ENCODE peak calls at places on chromosomes 12 and 14, in nine cellular contexts. D is NCI-H748 treated with DMSO at 0.1 percent for 48 hours; N is neural progenitor cell; P is CD8-positive, alpha-beta T cell; Y is osteocyte; I is activated CD4-positive, CD25-positive, alpha-beta regulatory T cell; S is GM12891; Q is ELR; O is astrocyte of the spinal cord. A is an unnamed sample.

GRCh38 chr12:121697093-121697698 is 15.4 kb upstream of the TMEM120B start:
- DNase-seq in D (peak; percentile 63), N (peak; percentile 76), P (no peak), Y (no peak), I (no peak), S (peak; percentile 26), Q (peak; percentile 75), O (peak; percentile 63), A (no peak)

GRCh38 chr12:65998031-65998430 is 132.5 kb downstream of the LLPH start:
- DNase-seq in D (no peak), N (no peak), P (no peak), Y (no peak), I (no peak), S (no peak), Q (no peak), O (no peak), A (no peak)

GRCh38 chr14:57382283-57382682 is 8.1 kb upstream of the NAA30 start:
- DNase-seq in D (no peak), N (no peak), P (no peak), Y (no peak), I (no peak), S (no peak), Q (peak; percentile 95), O (peak; percentile 69), A (no peak)

GRCh38 chr14:89284368-89285058 is 132.5 kb downstream of the FOXN3 start:
- DNase-seq in D (no peak), N (no peak), P (no peak), Y (no peak), I (no peak), S (no peak), Q (no peak), O (peak; percentile 82), A (no peak)

GRCh38 chr12:22691319-22691718 is 66.3 kb downstream of the ETNK1 start:
- DNase-seq in D (no peak), N (no peak), P (no peak), Y (no peak), I (no peak), S (no peak), Q (no peak), O (no peak), A (no peak)

GRCh38 chr12:80512781-80513180 is 68.7 kb downstream of the PTPRQ start:
- DNase-seq in D (no peak), N (no peak), P (no peak), Y (no peak), I (no peak), S (no peak), Q (no peak), O (no peak), A (no peak)

GRCh38 chr14:105045710-105046326 is 19.4 kb downstream of the GPR132 start:
- DNase-seq in D (peak; percentile 59), N (peak; percentile 94), P (peak; percentile 94), Y (peak; percentile 97), I (peak; percentile 95), S (peak; percentile 96), Q (peak; percentile 90), O (peak; percentile 78), A (peak; percentile 86)

GRCh38 chr14:102655154-102655553 is 62.7 kb downstream of the RCOR1 start:
- DNase-seq in D (no peak), N (no peak), P (no peak), Y (no peak), I (no peak), S (no peak), Q (peak; percentile 82), O (peak; percentile 57), A (no peak)

GRCh38 chr12:50589650-50590435 is 85.1 kb downstream of the DIP2B start:
- DNase-seq in D (no peak), N (no peak), P (no peak), Y (no peak), I (no peak), S (no peak), Q (peak; percentile 98), O (peak; percentile 82), A (no peak)